ENCODE peak calls at places on chromosomes 11 and 22, in four cellular contexts. M is fibroblast of mammary gland, A is astrocyte of the cerebellum, W is A549. X is an unnamed sample.

GRCh38 chr22:47168900-47169800 is 406.7 kb downstream of the TBC1D22A start:
- DNase-seq in A (no peak), M (peak), W (peak), X (no peak)

GRCh38 chr11:22671751-22672150 is 5.3 kb downstream of the GAS2 start:
- DNase-seq in M (peak), W (no peak), A (peak), X (no peak)

GRCh38 chr22:34111210-34111824 is 191.0 kb upstream of the LARGE1 start:
- DNase-seq in M (peak), A (no peak), W (peak), X (no peak)

GRCh38 chr11:12184696-12185095 is 74.3 kb downstream of the MICAL2 start:
- DNase-seq in M (peak), A (no peak), W (no peak), X (no peak)

GRCh38 chr22:30183861-30184278 is 62.7 kb downstream of the LIF start:
- DNase-seq in M (no peak), W (no peak), A (no peak), X (no peak)

GRCh38 chr11:3836903-3837302 is 3.9 kb downstream of the RHOG start:
- DNase-seq in W (no peak), M (no peak), A (no peak), X (no peak)

GRCh38 chr11:110711776-110712642 is at the start of gene ARHGAP20:
- DNase-seq in W (peak), A (no peak), M (peak), X (no peak)

GRCh38 chr11:66849501-66850234 is 6.4 kb downstream of the RCE1 start:
- DNase-seq in M (no peak), A (no peak), W (no peak), X (no peak)

GRCh38 chr11:3223932-3224729 is 5.5 kb upstream of the MRGPRG start:
- DNase-seq in A (no peak), M (no peak), W (no peak), X (no peak)

GRCh38 chr11:68965901-68966868 is 14.6 kb downstream of the MRGPRD start:
- DNase-seq in M (no peak), A (no peak), W (no peak), X (no peak)

GRCh38 chr11:134524201-134524600 is 112.2 kb upstream of the B3GAT1 start:
- DNase-seq in A (no peak), M (no peak), W (no peak), X (no peak)

GRCh38 chr11:111330234-111330893 is 32.0 kb downstream of the POU2AF3 start:
- DNase-seq in W (no peak), M (no peak), A (no peak), X (no peak)

GRCh38 chr22:37499006-37499707 is 13.0 kb upstream of the MFNG start:
- DNase-seq in W (no peak), A (no peak), M (no peak), X (no peak)

GRCh38 chr11:76206327-76207081 is at the start of gene WNT11:
- DNase-seq in A (no peak), M (no peak), W (peak), X (no peak)

GRCh38 chr11:124612045-124612444 is 817 bp downstream of the PANX3 start:
- DNase-seq in A (no peak), W (no peak), M (no peak), X (no peak)

GRCh38 chr11:69075421-69076128 is 26.8 kb downstream of the TPCN2 start:
- DNase-seq in A (peak), M (peak), W (no peak), X (peak)

GRCh38 chr11:37804666-37805065 is 1206.6 kb upstream of the RAG2 start:
- DNase-seq in W (no peak), A (no peak), M (no peak), X (no peak)

GRCh38 chr11:95682552-95682951 is 107.0 kb downstream of the FAM76B start:
- DNase-seq in W (no peak), A (peak), M (peak), X (no peak)

GRCh38 chr11:61079416-61080150 is 22.7 kb upstream of the CD5 start:
- DNase-seq in A (no peak), W (no peak), M (no peak), X (no peak)

GRCh38 chr11:122784325-122785155 is 53.8 kb upstream of the CRTAM start:
- DNase-seq in M (peak), A (peak), W (no peak), X (peak)

GRCh38 chr11:129538323-129538722 is 162.7 kb downstream of the BARX2 start:
- DNase-seq in W (no peak), M (no peak), A (no peak), X (no peak)

GRCh38 chr11:121535122-121535796 is 82.5 kb upstream of the SORL1-AS1 start:
- DNase-seq in W (no peak), A (no peak), M (peak), X (no peak)

GRCh38 chr11:14331476-14332136 is 27.4 kb downstream of the RRAS2 start:
- DNase-seq in W (no peak), A (no peak), M (no peak), X (no peak)

GRCh38 chr11:14335712-14336111 is 23.3 kb downstream of the RRAS2 start:
- DNase-seq in W (no peak), A (no peak), M (no peak), X (no peak)

GRCh38 chr11:14334893-14335292 is 24.1 kb downstream of the RRAS2 start:
- DNase-seq in A (no peak), M (no peak), W (no peak), X (no peak)

GRCh38 chr11:14336507-14337503 is 22.2 kb downstream of the RRAS2 start:
- DNase-seq in W (peak), A (peak), M (peak), X (peak)

GRCh38 chr11:14334193-14334592 is 24.8 kb downstream of the RRAS2 start:
- DNase-seq in A (no peak), M (no peak), W (no peak), X (no peak)
- H3K4me3 ChIP-seq in A (no peak), M (no peak), W (no peak), X (no peak)

GRCh38 chr22:50272103-50272782 is 2.1 kb upstream of the MAPK11 start:
- DNase-seq in W (no peak), A (no peak), M (peak), X (no peak)
- TF ChIP-seq CTCF in W (no peak), A (no peak), M (no peak), X (no peak)

GRCh38 chr22:46074771-46075551 is 75.4 kb upstream of the PPARA start:
- DNase-seq in A (no peak), W (no peak), M (no peak), X (no peak)
- H3K4me3 ChIP-seq in A (peak), W (peak), M (peak), X (peak)

GRCh38 chr22:27185099-27185709 is 527.8 kb downstream of the MIAT start:
- DNase-seq in A (no peak), W (no peak), M (no peak), X (no peak)
- TF ChIP-seq CTCF in A (no peak), W (no peak), M (no peak), X (no peak)

GRCh38 chr11:70826950-70827349 is 425.4 kb downstream of the SHANK2 start:
- DNase-seq in A (no peak), W (no peak), M (no peak), X (no peak)
- H3K4me3 ChIP-seq in A (no peak), W (no peak), M (no peak), X (no peak)

DNA sequence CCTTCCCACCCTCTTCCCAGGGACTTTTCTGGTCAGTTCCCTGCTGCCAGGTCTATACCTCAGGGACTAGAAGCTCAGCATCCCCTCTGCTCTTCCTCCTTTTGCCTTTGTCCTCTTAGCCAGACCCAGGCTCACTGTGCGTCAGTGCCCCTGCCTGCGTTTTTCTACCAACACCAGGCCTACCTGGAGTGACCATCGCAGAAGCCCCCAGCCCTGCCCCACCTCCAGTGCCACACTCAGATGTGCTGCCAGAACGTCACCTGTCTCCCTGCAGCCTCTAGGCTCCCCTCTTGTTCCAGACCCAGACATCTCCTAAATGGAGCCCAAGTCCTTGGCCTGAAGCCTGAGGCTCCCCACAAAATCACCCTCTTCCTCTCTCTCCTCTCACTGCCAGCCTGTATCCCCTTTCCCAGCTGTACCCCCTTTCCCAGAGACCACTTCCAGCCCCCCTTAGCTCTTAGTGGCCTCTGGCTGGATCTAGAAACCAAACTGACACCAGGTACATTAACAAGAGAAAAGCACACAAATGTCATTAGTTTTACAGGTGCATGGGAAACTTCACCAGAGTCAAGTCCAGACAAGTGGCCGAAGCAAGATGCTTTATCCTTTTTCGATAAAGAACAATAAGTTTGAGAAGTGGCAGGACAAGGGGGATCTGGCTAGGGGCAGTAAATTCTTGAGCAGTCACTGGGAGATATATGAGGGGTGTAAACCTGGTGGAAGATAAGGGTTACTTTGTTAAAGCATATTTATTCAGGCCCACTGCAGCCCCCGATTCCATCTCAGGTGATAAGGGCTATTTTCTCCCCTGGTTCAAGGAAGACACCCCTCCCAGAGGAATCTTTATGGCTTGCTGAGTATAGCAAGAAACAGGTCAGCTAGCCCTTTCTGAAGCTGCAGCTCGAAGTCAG is 61.5 kb downstream of the BCR start:
- DNase-seq in A (no peak), W (no peak), M (no peak), X (no peak)
- TF ChIP-seq CTCF in A (no peak), W (no peak), M (no peak), X (no peak)

X was measured in AG09309.